ENCODE peak calls at places on chromosome 14, in four cellular contexts. P is uterus, S is adrenal gland, W is esophagus squamous epithelium. R is an unnamed sample.

GRCh38 chr14:95468416-95469133 is 47.9 kb downstream of the SYNE3 start:
- DNase-seq in P (no peak), S (no peak), W (no peak), R (no peak)

GRCh38 chr14:91996951-91997371 is 42.9 kb downstream of the TRIP11 start:
- DNase-seq in P (no peak), S (no peak), W (no peak), R (no peak)

GRCh38 chr14:88792572-88793258 is at the start of gene EML5:
- DNase-seq in P (peak; percentile 76), S (peak; percentile 89), W (peak; percentile 55), R (peak; percentile 94)

GRCh38 chr14:104592785-104593184 is 11.8 kb downstream of the TMEM179 start:
- DNase-seq in P (no peak), S (no peak), W (no peak), R (no peak)

GRCh38 chr14:21521526-21521925 is 4.6 kb downstream of the SALL2 start:
- DNase-seq in P (no peak), S (no peak), W (no peak), R (no peak)

GRCh38 chr14:51079489-51079888 is 15.4 kb downstream of the TRIM9 start:
- DNase-seq in P (no peak), S (no peak), W (no peak), R (no peak)

GRCh38 chr14:34064349-34064748 is 113.5 kb upstream of the EGLN3 start:
- DNase-seq in P (peak; percentile 67), S (no peak), W (no peak), R (no peak)

GRCh38 chr14:37122288-37122687 is 50.1 kb downstream of the SLC25A21 start:
- DNase-seq in P (no peak), S (no peak), W (no peak), R (no peak)

GRCh38 chr14:104974146-104974541 is 4.0 kb downstream of the AHNAK2 start:
- DNase-seq in P (no peak), S (no peak), W (no peak), R (no peak)

GRCh38 chr14:23428686-23429495 is 6.6 kb downstream of the MYH7 start:
- DNase-seq in P (no peak), S (no peak), W (no peak), R (no peak)
- TF ChIP-seq POLR2A in P (no peak), S (no peak), W (no peak), R (no peak)

GRCh38 chr14:100060766-100061165 is 4.5 kb upstream of the EVL start:
- DNase-seq in P (no peak), S (no peak), W (no peak), R (no peak)

GRCh38 chr14:100065942-100066574 is 836 bp downstream of the EVL start:
- DNase-seq in P (no peak), S (no peak), W (no peak), R (peak; percentile 91)

GRCh38 chr14:100065161-100065871 is at the start of gene EVL:
- DNase-seq in P (no peak), S (no peak), W (no peak), R (no peak)

GRCh38 chr14:100062602-100063001 is 2.6 kb upstream of the EVL start:
- DNase-seq in P (no peak), S (no peak), W (no peak), R (no peak)

GRCh38 chr14:100063314-100063941 is 1.8 kb upstream of the EVL start:
- DNase-seq in P (no peak), S (no peak), W (no peak), R (no peak)
- H3K27ac ChIP-seq in P (no peak overlapping the region), S (no peak overlapping the region), W (no peak overlapping the region), R (peak overlapping the region; percentile 73)

DNA sequence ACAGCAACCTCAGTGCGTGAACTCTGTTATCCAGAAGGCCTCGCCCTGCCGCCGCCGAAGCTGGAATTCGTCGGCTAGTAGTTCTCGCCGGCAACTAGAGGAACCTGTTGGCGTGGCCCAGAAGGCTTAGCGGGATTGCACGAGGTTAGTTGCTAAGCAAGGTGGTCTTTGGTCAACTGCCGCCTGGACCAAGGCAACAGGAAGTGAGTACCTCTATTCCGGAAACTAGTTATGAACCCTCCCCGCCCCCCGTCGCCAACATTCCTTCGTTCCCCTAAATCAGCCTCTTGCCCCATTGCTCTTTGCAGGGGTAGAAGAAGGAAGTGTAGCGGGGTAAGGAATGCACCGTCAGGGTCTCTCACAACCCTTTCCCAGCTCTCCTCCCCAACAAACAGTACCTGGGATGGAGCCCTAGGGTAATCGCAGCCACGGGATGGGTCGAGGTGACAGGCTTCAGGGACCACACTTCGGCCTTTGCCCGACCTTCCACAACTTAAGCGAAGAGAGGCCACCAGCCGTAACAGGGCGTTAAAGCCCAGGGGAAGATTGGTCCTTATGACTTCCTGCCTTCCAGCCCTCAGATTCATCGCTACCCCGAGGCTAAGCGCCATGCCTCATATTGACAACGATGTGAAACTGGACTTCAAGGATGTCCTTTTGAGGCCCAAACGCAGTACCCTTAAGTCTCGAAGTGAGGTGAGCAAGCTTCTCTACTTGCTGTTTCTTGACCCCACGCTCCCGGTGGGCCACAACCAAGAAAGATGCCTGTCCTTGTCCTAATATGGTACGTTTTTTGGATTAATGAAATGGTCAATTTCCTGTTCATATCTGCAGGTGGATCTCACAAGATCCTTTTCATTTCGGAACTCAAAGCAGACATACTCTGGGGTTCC is at the start of gene GMPR2:
- DNase-seq in P (no peak), S (no peak), W (no peak), R (no peak)
- TF ChIP-seq POLR2A in P (no peak), S (peak; percentile 11), W (no peak), R (no peak)

DNA sequence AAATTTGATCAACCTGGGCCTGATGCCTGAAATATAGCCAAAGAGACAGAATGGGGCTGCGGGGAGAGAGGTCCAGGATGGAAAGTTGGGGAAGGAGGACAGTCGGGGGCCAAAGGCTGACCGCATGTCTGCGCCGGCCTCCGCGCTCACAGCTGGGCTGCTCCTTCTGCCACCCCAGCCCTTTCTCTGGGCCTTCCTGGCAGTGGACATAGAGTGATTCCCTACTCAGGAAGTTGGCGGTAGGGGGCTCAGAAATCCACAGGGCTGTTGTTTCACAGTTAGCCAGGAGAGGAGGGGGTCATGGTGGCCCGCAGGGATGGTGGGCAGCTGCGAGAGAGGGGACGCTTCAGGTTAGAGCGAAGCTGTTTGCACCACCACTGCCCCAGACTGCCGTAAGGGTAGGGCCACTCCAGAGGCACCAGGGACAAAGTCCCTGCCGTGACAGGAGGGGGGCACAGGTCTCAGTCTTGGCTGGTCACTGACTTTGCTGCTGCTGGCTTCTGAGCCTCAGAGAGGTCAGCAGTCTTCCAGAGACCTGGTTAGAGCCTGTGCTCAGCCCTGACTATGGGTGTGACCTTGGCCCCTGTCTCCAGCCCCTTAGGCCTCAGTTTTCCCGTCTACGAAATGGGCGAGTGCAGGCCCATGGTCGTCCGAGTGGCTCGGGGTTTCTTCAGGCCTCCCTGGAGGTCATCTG is 15.0 kb downstream of the MEG3 start:
- DNase-seq in P (no peak), S (no peak), W (no peak), R (no peak)
- H3K27ac ChIP-seq in P (peak overlapping the region; percentile 46), S (peak overlapping the region; percentile 46), W (no peak overlapping the region), R (no peak overlapping the region)

GRCh38 chr14:55130194-55130550 is 1.1 kb downstream of the LGALS3 start:
- DNase-seq in P (peak; percentile 43), S (no peak), W (no peak), R (no peak)
- TF ChIP-seq POLR2A in P (no peak), S (no peak), W (no peak), R (no peak)

GRCh38 chr14:102954081-102954789 is 31.8 kb downstream of the AMN start:
- DNase-seq in P (no peak), S (no peak), W (no peak), R (no peak)
- H3K27ac ChIP-seq in P (no peak overlapping the region), S (no peak overlapping the region), W (no peak overlapping the region), R (no peak overlapping the region)